ENCODE peak calls at places on chromosome 19, in ten cellular contexts. Q is effector memory CD4-positive, alpha-beta T cell; S is bronchial epithelial cell; R is GM23248; V is neuronal stem cell; X is heart right ventricle; E is stomach; Z is astrocyte; J is heart left ventricle; O is fibroblast of lung. I is an unnamed sample.

GRCh38 chr19:32396046-32396652 is 9.4 kb upstream of the DPY19L3 start:
- DNase-seq in X (no peak), V (no peak), R (no peak), S (no peak), Q (no peak), E (no peak), Z (no peak), J (no peak), O (no peak), I (no peak)

GRCh38 chr19:5775668-5776309 is 8.8 kb downstream of the PRR22 start:
- DNase-seq in E (no peak), J (no peak), O (peak; percentile 21), Q (no peak), V (no peak), X (no peak), S (peak; percentile 21), Z (peak; percentile 14), R (peak; percentile 82), I (no peak)

GRCh38 chr19:8367327-8368001 is 3.5 kb downstream of the ANGPTL4 start:
- DNase-seq in E (peak; percentile 96), O (peak; percentile 93), V (peak; percentile 33), Z (peak; percentile 89), Q (no peak), X (peak; percentile 90), J (peak; percentile 88), R (peak; percentile 92), S (peak; percentile 79), I (peak; percentile 89)

GRCh38 chr19:38705197-38706019 is 38.9 kb downstream of the CAPN12 start:
- DNase-seq in R (no peak), E (no peak), J (peak; percentile 68), Z (no peak), S (no peak), V (no peak), Q (no peak), X (no peak), O (no peak), I (no peak)

GRCh38 chr19:5684694-5685430 is 4.0 kb downstream of the HSD11B1L start:
- DNase-seq in V (no peak), J (no peak), X (no peak), E (no peak), Q (no peak), Z (no peak), O (no peak), S (no peak), R (no peak), I (no peak)

GRCh38 chr19:55087542-55087935 is 11.9 kb downstream of the EPS8L1 start:
- DNase-seq in O (peak; percentile 16), X (no peak), R (peak; percentile 56), Q (no peak), Z (peak; percentile 12), J (no peak), E (no peak), V (no peak), S (no peak), I (no peak)

GRCh38 chr19:42154471-42155323 is 22.5 kb upstream of the POU2F2 start:
- DNase-seq in Q (no peak), X (no peak), S (no peak), E (no peak), V (no peak), O (no peak), Z (no peak), R (no peak), J (no peak), I (no peak)

GRCh38 chr19:5326986-5327623 is 13.5 kb downstream of the PTPRS start:
- DNase-seq in Q (no peak), R (no peak), X (no peak), S (no peak), J (no peak), Z (no peak), V (no peak), E (no peak), O (no peak), I (no peak)

GRCh38 chr19:12623361-12624031 is 12.8 kb downstream of the ZNF791 start:
- DNase-seq in O (peak; percentile 34), R (peak; percentile 41), X (no peak), J (no peak), Z (peak; percentile 16), E (no peak), Q (no peak), S (no peak), V (no peak), I (no peak)

GRCh38 chr19:12626958-12627357 is 16.2 kb downstream of the ZNF791 start:
- DNase-seq in R (no peak), V (no peak), Q (no peak), J (no peak), O (no peak), Z (no peak), S (no peak), E (no peak), X (no peak), I (no peak)

GRCh38 chr19:12629215-12629614 is 18.5 kb downstream of the ZNF791 start:
- DNase-seq in R (no peak), Q (no peak), E (no peak), S (no peak), Z (no peak), J (no peak), O (no peak), V (no peak), X (no peak), I (no peak)

DNA sequence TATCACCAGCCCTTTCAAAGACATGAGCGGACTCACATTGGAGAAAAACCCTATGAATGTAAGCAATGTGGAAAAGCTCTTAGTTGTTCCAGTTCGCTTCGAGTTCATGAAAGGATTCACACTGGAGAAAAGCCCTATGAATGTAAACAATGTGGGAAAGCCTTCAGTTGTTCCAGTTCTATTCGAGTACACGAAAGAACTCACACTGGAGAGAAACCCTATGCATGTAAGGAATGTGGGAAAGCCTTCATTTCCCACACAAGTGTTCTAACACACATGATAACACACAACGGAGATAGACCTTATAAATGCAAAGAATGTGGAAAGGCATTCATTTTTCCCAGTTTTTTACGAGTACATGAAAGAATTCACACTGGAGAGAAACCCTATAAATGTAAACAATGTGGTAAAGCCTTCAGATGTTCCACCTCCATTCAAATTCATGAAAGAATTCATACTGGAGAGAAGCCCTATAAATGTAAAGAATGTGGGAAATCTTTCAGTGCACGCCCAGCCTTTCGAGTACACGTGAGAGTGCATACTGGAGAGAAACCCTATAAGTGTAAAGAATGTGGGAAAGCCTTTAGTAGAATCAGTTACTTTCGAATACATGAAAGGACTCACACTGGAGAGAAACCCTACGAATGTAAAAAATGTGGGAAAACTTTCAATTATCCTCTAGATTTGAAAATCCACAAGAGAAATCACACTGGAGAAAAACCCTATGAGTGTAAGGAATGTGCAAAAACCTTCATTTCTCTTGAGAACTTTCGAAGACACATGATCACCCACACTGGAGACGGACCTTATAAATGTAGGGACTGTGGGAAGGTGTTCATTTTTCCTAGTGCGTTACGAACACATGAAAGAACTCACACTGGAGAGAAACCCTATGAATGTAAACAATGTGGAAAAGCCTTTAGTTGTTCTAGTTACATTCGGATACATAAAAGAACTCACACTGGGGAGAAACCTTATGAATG is 17.6 kb downstream of the ZNF791 start:
- DNase-seq in R (no peak), E (no peak), S (peak; percentile 7), Q (no peak), X (no peak), Z (peak; percentile 44), V (no peak), O (peak; percentile 40), J (no peak), I (no peak)
- H3K36me3 ChIP-seq in R (peaks cover 76% of the 10 kb centered on the region), E (peaks cover 63% of the 10 kb centered on the region), S (peaks cover 16% of the 10 kb centered on the region), Q (peaks cover 50% of the 10 kb centered on the region), X (peaks cover 91% of the 10 kb centered on the region), Z (peaks cover 40% of the 10 kb centered on the region), V (peaks cover 43% of the 10 kb centered on the region), O (peaks cover 13% of the 10 kb centered on the region), J (peaks cover 93% of the 10 kb centered on the region), I (peaks cover 14% of the 10 kb centered on the region)

DNA sequence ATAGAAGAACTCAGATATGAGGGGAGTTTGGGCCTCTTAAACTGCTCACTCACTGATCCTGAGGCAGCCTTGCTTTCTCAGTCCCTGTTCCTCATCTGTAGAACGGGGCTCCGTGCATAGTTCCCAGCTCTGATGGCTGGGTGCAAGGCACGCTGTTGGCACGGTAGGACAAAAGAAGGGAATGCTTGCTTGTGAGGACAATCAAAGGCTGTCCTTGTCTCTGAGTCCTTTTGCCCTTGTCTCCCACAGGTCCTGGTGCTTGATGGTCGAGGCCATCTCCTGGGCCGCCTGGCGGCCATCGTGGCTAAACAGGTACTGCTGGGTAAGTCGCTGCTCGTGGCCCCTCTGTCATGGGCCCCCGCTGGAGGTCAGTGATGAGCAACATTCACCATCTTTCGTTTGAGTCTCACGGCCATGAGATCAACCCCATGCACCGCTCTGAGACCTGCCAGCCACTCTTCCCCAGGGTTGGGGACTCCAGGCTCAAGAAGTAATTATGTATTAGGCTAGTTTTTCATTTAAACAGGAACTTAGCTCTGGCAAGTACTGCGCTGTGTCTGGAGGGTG is 2.3 kb downstream of the RPL13A start:
- DNase-seq in R (peak; percentile 52), Z (no peak), E (no peak), X (no peak), Q (no peak), S (no peak), V (no peak), J (no peak), O (no peak), I (no peak)
- H3K4me3 ChIP-seq in R (peak overlapping the region; percentile 92), Z (peak overlapping the region; percentile 98), E (peak overlapping the region; percentile 94), X (peak overlapping the region; percentile 91), Q (peak overlapping the region; percentile 91), S (no peak overlapping the region), V (peak overlapping the region; percentile 5), J (peak overlapping the region; percentile 91), O (peak overlapping the region; percentile 77), I (no peak overlapping the region)

DNA sequence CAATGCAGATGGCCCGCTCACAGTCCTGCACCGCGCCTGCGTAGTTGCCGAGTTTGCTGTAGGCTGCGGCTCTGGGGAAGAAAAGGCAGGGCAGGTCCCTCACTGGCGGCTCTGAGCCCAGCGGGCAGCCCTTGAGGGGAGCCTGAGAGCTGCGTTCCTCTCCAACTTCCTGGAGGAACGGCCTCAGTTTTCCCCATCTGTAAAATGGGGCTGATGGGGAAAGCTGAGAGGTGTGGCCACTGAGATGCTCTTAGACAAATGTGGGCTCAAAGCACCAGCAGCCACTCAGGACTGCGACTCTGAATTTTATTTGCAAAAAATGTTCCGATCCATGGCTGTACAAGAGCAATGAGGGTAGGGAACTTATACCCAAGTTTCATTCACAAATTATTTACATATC is 19.4 kb downstream of the SGTA start:
- DNase-seq in R (no peak), E (no peak), X (no peak), J (no peak), Z (no peak), Q (no peak), O (no peak), S (no peak), V (no peak), I (no peak)
- H3K36me3 ChIP-seq in R (peaks cover 4% of the 10 kb centered on the region), E (peaks cover 85% of the 10 kb centered on the region), X (peaks cover 99% of the 10 kb centered on the region), J (peaks cover 95% of the 10 kb centered on the region), Z (peaks cover 6% of the 10 kb centered on the region), Q (peaks cover 72% of the 10 kb centered on the region), O (peaks cover 17% of the 10 kb centered on the region), S (peaks cover 33% of the 10 kb centered on the region), V (peaks cover 42% of the 10 kb centered on the region), I (no peaks in the 10 kb centered on the region)

DNA sequence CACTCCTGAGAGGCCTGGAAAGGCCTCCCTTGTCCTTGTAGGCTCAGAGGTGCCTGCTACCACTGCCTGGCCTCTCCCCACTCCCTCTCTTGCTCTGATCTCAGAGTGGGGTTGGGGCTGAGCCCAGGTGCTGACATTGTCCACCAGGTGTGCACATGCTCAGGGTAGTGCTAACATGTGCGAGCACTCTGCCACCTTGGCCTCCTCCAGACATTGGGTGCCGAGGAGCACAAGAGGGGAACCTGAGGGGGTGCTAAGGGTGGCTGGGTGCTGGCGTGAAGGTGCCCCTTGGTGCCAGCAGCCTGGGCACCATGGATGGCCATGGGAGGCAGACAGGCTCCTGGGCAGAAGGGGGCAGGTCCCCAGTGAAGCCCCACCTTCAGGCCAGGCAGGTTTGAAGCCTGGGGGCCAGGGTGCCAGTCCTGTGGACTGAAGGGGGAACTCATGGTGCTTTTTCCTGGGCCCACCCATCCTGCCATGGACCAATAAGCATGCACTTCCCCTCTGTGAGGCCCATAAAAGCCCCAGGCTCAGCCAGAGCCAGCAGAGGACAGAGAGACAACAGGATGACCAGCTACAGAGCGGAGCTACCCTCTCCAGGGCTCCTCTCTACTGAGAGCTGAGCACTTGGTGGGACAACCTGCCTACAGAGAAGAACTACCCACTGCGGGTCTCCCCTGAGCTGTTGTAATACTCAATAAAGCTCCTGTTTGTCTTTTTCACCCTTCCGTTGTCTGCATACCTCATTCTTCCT is 7.7 kb upstream of the BAX start:
- DNase-seq in J (no peak), O (no peak), V (no peak), E (no peak), S (no peak), Z (no peak), Q (no peak), R (no peak), X (no peak), I (no peak)
- H3K4me3 ChIP-seq in J (no peak overlapping the region), O (no peak overlapping the region), V (no peak overlapping the region), E (no peak overlapping the region), S (no peak overlapping the region), Z (no peak overlapping the region), Q (no peak overlapping the region), R (no peak overlapping the region), X (no peak overlapping the region), I (no peak overlapping the region)